ENCODE peak calls at places on chromosomes 5 and 9, in eight cellular contexts. Y, K, B, P, M, J, H and R are unnamed samples.

GRCh38 chr9:127793093-127793708 is 7.4 kb downstream of the CDK9 start:
- DNase-seq in Y (no peak), K (peak; percentile 36), B (no peak), P (no peak), M (no peak), J (no peak), H (no peak), R (no peak)

GRCh38 chr5:172707285-172708182 is 63.5 kb downstream of the DUSP1 start:
- DNase-seq in Y (no peak), K (peak; percentile 66), B (peak; percentile 83), P (peak; percentile 80), M (no peak), J (peak; percentile 57), H (peak; percentile 65), R (peak; percentile 37)

GRCh38 chr5:135211083-135211790 is 177.2 kb upstream of the PITX1 start:
- DNase-seq in Y (no peak), K (no peak), B (no peak), P (no peak), M (peak; percentile 50), J (no peak), H (no peak), R (no peak)

GRCh38 chr5:95955996-95956899 is 5.4 kb downstream of the ELL2 start:
- DNase-seq in Y (no peak), K (peak; percentile 38), B (no peak), P (peak; percentile 82), M (no peak), J (no peak), H (no peak), R (peak; percentile 47)

GRCh38 chr5:31231171-31231570 is 37.7 kb downstream of the CDH6 start:
- DNase-seq in Y (no peak), K (no peak), B (no peak), P (no peak), M (no peak), J (no peak), H (no peak), R (no peak)

GRCh38 chr5:173243808-173244305 is 8.9 kb upstream of the NKX2-5 start:
- DNase-seq in Y (no peak), K (no peak), B (no peak), P (no peak), M (no peak), J (no peak), H (no peak), R (no peak)

GRCh38 chr5:150211156-150212030 is 21.5 kb downstream of the SLC6A7 start:
- DNase-seq in Y (no peak), K (no peak), B (no peak), P (no peak), M (no peak), J (no peak), H (no peak), R (no peak)

GRCh38 chr9:22863736-22864135 is 417.1 kb downstream of the DMRTA1 start:
- DNase-seq in Y (no peak), K (no peak), B (no peak), P (no peak), M (no peak), J (no peak), H (no peak), R (no peak)

GRCh38 chr9:16133556-16134227 is 580.8 kb downstream of the CCDC171 start:
- DNase-seq in Y (no peak), K (peak; percentile 78), B (peak; percentile 56), P (peak; percentile 56), M (no peak), J (peak; percentile 39), H (no peak), R (peak; percentile 48)

GRCh38 chr5:74201334-74202081 is 439.0 kb downstream of the ENC1 start:
- DNase-seq in Y (peak; percentile 18), K (peak; percentile 72), B (peak; percentile 72), P (peak; percentile 16), M (no peak), J (no peak), H (peak; percentile 75), R (peak; percentile 28)

GRCh38 chr5:43179836-43180235 is 12.2 kb upstream of the NIM1K start:
- DNase-seq in Y (no peak), K (no peak), B (no peak), P (no peak), M (no peak), J (no peak), H (no peak), R (peak; percentile 44)

GRCh38 chr9:38437193-38437823 is 13.1 kb upstream of the IGFBPL1 start:
- DNase-seq in Y (no peak), K (peak; percentile 56), B (no peak), P (peak; percentile 75), M (peak; percentile 34), J (no peak), H (no peak), R (no peak)

GRCh38 chr5:126917918-126918623 is 112.3 kb downstream of the MARCHF3 start:
- DNase-seq in Y (no peak), K (peak; percentile 37), B (peak; percentile 83), P (peak; percentile 28), M (no peak), J (no peak), H (no peak), R (no peak)

GRCh38 chr5:42057254-42057690 is 132.2 kb downstream of the FBXO4 start:
- DNase-seq in Y (no peak), K (peak; percentile 37), B (peak; percentile 59), P (peak; percentile 37), M (no peak), J (peak; percentile 56), H (no peak), R (peak; percentile 35)

GRCh38 chr9:77177894-77178794 is 810 bp downstream of the VPS13A start:
- DNase-seq in Y (peak; percentile 29), K (peak; percentile 37), B (peak; percentile 54), P (peak; percentile 24), M (no peak), J (peak; percentile 70), H (peak; percentile 68), R (peak; percentile 58)

GRCh38 chr5:155082401-155082800 is 68.8 kb downstream of the KIF4B start:
- DNase-seq in Y (no peak), K (peak; percentile 50), B (no peak), P (peak; percentile 76), M (no peak), J (no peak), H (no peak), R (no peak)

GRCh38 chr5:177478711-177479646 is 5.5 kb upstream of the DBN1 start:
- DNase-seq in Y (peak; percentile 83), K (peak; percentile 39), B (peak; percentile 77), P (peak; percentile 70), M (peak; percentile 96), J (no peak), H (peak; percentile 89), R (peak; percentile 82)

GRCh38 chr9:127225747-127226646 is 38.6 kb upstream of the GARNL3 start:
- DNase-seq in Y (no peak), K (no peak), B (no peak), P (no peak), M (no peak), J (no peak), H (no peak), R (peak; percentile 30)

GRCh38 chr5:78367318-78367991 is 7.0 kb downstream of the SCAMP1 start:
- DNase-seq in Y (no peak), K (no peak), B (no peak), P (no peak), M (no peak), J (peak; percentile 43), H (no peak), R (peak; percentile 7)

DNA sequence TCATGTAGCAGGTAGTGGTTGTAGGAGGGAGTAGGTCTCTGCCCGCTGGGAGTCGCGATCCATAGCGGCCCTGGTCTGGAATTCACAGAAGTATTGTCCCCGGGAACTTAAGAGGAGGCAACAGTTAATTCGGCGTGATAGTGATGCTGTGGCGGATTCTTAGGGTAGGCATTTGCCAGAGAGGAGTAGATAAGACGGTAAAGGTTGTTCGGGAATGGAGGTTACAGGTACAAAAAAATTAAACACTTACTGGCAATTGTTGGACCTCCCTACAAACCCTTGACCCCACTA is 679 bp downstream of the SMC5 start:
- DNase-seq in Y (no peak), K (no peak), B (no peak), P (no peak), M (no peak), J (no peak), H (no peak), R (no peak)
- TF ChIP-seq CTCF in Y (no peak), K (no peak), B (no peak), P (no peak), M (no peak), J (no peak), H (no peak), R (no peak)

GRCh38 chr9:35909274-35909673 is at the start of gene SPAAR:
- DNase-seq in Y (no peak), K (no peak), B (no peak), P (no peak), M (no peak), J (no peak), H (no peak), R (no peak)
- H3K4me3 ChIP-seq in Y (peak within 1 kb of the TSS; percentile 24), K (no peak within 1 kb of the TSS), B (no peak within 1 kb of the TSS), P (peak within 1 kb of the TSS; percentile 14), M (peak within 1 kb of the TSS; percentile 43), J (no peak within 1 kb of the TSS), H (peak within 1 kb of the TSS; percentile 41), R (no peak within 1 kb of the TSS)

GRCh38 chr5:167245871-167246270 is 1045.6 kb upstream of the WWC1 start:
- DNase-seq in Y (no peak), K (no peak), B (peak; percentile 23), P (no peak), M (no peak), J (no peak), H (no peak), R (no peak)

GRCh38 chr5:167241436-167242067 is 1049.9 kb upstream of the WWC1 start:
- DNase-seq in Y (no peak), K (no peak), B (no peak), P (no peak), M (no peak), J (no peak), H (no peak), R (no peak)

GRCh38 chr5:167248262-167248661 is 1043.2 kb upstream of the WWC1 start:
- DNase-seq in Y (no peak), K (no peak), B (no peak), P (no peak), M (no peak), J (no peak), H (no peak), R (no peak)

DNA sequence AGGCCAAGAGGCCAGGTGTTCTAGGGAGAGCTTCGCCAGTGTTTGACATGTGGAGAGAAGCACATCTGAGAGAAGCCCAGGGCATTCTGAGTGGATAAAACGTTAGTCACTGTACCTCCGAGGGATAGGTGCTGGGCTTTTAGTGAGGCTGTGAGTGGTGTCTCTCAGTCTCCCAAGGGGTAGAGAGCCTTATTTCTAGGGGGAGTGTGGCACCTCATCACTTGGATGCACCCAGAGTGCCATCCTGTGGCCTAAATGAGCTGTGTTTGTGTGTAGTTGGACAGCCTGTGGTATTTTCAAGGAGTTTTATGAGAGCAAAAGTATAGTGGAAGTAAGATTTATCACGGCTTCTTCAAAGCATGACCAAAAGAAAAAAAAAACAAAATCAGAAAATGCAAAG is 1046.9 kb upstream of the WWC1 start:
- DNase-seq in Y (no peak), K (peak; percentile 18), B (no peak), P (no peak), M (no peak), J (no peak), H (no peak), R (no peak)
- TF ChIP-seq CTCF in Y (no peak), K (peak; percentile 46), B (no peak), P (peak; percentile 23), M (peak; percentile 27), J (no peak), H (no peak), R (no peak)

DNA sequence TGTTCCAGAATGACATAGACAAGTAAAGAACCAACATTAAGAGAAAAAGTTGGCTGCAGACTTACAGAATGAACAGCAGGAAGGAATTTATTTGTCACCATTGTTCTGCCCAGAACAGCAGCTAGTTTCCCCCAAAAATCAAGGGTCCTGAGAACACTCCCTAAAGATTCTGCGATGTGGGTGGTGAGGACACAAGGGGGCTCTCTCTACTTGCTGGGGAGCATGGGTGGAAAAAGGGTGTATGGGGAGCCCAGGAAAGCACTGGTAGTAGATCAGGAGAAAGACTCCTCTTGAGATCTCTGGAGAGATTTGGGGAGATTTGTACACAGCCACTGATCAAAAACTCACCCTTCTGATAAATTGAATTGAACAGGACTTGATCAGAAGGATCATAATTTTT is 316.5 kb downstream of the KCTD16 start:
- DNase-seq in Y (no peak), K (no peak), B (no peak), P (no peak), M (no peak), J (no peak), H (no peak), R (no peak)
- H3K4me3 ChIP-seq in Y (no peak overlapping the region), K (no peak overlapping the region), B (no peak overlapping the region), P (no peak overlapping the region), M (no peak overlapping the region), J (no peak overlapping the region), H (no peak overlapping the region), R (no peak overlapping the region)